ENCODE peak calls at places on chromosomes 4 and X, in seven cellular contexts. One of them, this sample, is unnamed.
A peak's percentile ranks its signal among the peaks of the same experiment; 100 is the strongest.

GRCh38 chr4:74206088-74206826 is 48.3 kb downstream of the MTHFD2L start:
- DNase-seq in ascending aorta: no peak
- DNase-seq in right lobe of liver: no peak
- DNase-seq in neural crest cell: no peak
- DNase-seq in HFFc6: no peak
- DNase-seq in fibroblast of lung: peak; percentile 97
- DNase-seq in osteoblast: no peak
- DNase-seq in this sample: no peak

GRCh38 chr4:96407651-96408342 is 567.9 kb downstream of the PDHA2 start:
- DNase-seq in fibroblast of lung: peak; percentile 8
- DNase-seq in neural crest cell: no peak
- DNase-seq in right lobe of liver: no peak
- DNase-seq in osteoblast: peak; percentile 13
- DNase-seq in HFFc6: no peak
- DNase-seq in ascending aorta: no peak
- DNase-seq in this sample: no peak

GRCh38 chrX:14497184-14497666 is 32.1 kb upstream of the GLRA2 start:
- DNase-seq in osteoblast: no peak
- DNase-seq in neural crest cell: no peak
- DNase-seq in right lobe of liver: no peak
- DNase-seq in HFFc6: no peak
- DNase-seq in ascending aorta: no peak
- DNase-seq in fibroblast of lung: no peak
- DNase-seq in this sample: no peak

GRCh38 chrX:128975716-128976115 is 547.6 kb downstream of the SMARCA1 start:
- DNase-seq in ascending aorta: no peak
- DNase-seq in osteoblast: no peak
- DNase-seq in fibroblast of lung: no peak
- DNase-seq in right lobe of liver: peak; percentile 29
- DNase-seq in HFFc6: no peak
- DNase-seq in neural crest cell: peak; percentile 74
- DNase-seq in this sample: no peak

GRCh38 chrX:27599928-27600327 is 9.8 kb downstream of the DCAF8L2 start:
- DNase-seq in ascending aorta: no peak
- DNase-seq in neural crest cell: no peak
- DNase-seq in right lobe of liver: no peak
- DNase-seq in HFFc6: no peak
- DNase-seq in fibroblast of lung: peak; percentile 37
- DNase-seq in osteoblast: no peak
- DNase-seq in this sample: no peak

GRCh38 chr4:86117781-86118302 is 242.0 kb downstream of the MAPK10 start:
- DNase-seq in neural crest cell: no peak
- DNase-seq in ascending aorta: no peak
- DNase-seq in osteoblast: peak; percentile 52
- DNase-seq in right lobe of liver: no peak
- DNase-seq in HFFc6: peak; percentile 68
- DNase-seq in fibroblast of lung: peak; percentile 100
- DNase-seq in this sample: no peak

GRCh38 chrX:131802836-131803626 is 220.1 kb upstream of the STK26 start:
- DNase-seq in osteoblast: peak; percentile 88
- DNase-seq in right lobe of liver: peak; percentile 50
- DNase-seq in neural crest cell: no peak
- DNase-seq in fibroblast of lung: peak; percentile 25
- DNase-seq in ascending aorta: peak; percentile 91
- DNase-seq in HFFc6: no peak
- DNase-seq in this sample: no peak

GRCh38 chrX:33204889-33205288 is 6.5 kb downstream of the DMD start:
- DNase-seq in fibroblast of lung: no peak
- DNase-seq in HFFc6: no peak
- DNase-seq in osteoblast: no peak
- DNase-seq in right lobe of liver: no peak
- DNase-seq in neural crest cell: no peak
- DNase-seq in ascending aorta: no peak
- DNase-seq in this sample: no peak

GRCh38 chr4:186839122-186840037 is 115.7 kb upstream of the FAT1 start:
- DNase-seq in neural crest cell: no peak
- DNase-seq in fibroblast of lung: peak; percentile 86
- DNase-seq in ascending aorta: peak; percentile 67
- DNase-seq in HFFc6: peak; percentile 73
- DNase-seq in right lobe of liver: no peak
- DNase-seq in osteoblast: peak; percentile 88
- DNase-seq in this sample: no peak

GRCh38 chrX:80282535-80282934 is 137.7 kb upstream of the TENT5D start:
- DNase-seq in osteoblast: no peak
- DNase-seq in neural crest cell: no peak
- DNase-seq in HFFc6: no peak
- DNase-seq in fibroblast of lung: no peak
- DNase-seq in ascending aorta: no peak
- DNase-seq in right lobe of liver: no peak
- DNase-seq in this sample: no peak
- TF ChIP-seq CTCF in osteoblast: peak; percentile 42
- TF ChIP-seq CTCF in neural crest cell: peak; percentile 54
- TF ChIP-seq CTCF in HFFc6: peak; percentile 72
- TF ChIP-seq CTCF in fibroblast of lung: no peak
- TF ChIP-seq CTCF in ascending aorta: peak; percentile 32
- TF ChIP-seq CTCF in right lobe of liver: peak; percentile 28
- TF ChIP-seq CTCF in this sample: peak; percentile 1

GRCh38 chrX:136272325-136272724 is 21.1 kb upstream of the MAP7D3 start:
- DNase-seq in ascending aorta: no peak
- DNase-seq in osteoblast: no peak
- DNase-seq in HFFc6: no peak
- DNase-seq in right lobe of liver: no peak
- DNase-seq in neural crest cell: no peak
- DNase-seq in fibroblast of lung: no peak
- DNase-seq in this sample: no peak
- TF ChIP-seq CTCF in ascending aorta: peak; percentile 11
- TF ChIP-seq CTCF in osteoblast: peak; percentile 22
- TF ChIP-seq CTCF in HFFc6: peak; percentile 11
- TF ChIP-seq CTCF in right lobe of liver: no peak
- TF ChIP-seq CTCF in neural crest cell: no peak
- TF ChIP-seq CTCF in fibroblast of lung: peak; percentile 13
- TF ChIP-seq CTCF in this sample: no peak

DNA sequence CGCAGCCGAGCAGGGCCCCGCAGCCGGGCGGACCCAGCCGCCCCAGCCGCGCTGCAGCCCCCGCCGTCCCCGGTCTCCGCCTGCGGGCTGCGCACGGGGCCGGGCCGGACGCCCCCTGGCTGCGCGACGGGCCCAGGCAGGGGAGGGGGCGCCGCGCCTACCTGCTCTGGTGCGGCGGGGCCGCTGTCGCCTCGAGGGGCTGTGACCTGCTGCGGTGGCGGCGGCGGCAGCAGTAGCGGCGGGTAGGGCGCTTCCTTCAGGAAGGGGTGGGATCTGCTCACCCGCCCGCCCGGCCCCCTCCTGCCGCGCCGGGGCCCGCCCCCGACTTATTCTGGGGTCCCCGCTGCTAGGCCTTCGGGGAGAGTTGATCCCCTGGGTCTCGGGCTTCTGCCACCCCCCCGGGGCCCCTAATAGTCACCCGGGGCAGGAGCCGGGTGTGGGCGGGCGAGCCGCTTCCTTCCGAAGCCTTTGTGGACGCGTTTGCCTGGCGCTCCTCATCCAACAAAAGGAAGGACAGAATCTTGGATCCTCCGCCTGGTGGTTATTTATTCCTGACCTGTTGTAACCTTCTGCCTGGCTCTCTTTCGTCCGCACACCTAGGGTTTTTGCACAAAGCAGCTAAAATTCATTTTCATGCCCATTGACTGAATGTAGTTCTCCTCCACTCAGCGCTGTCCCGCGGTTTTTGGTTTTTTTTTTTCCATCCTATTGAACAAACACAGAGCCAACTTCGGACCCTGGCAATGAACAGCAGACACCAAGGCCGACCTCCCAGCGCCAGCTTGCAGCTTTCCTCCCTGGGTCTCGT is at the start of gene TMEM150C:
- DNase-seq in fibroblast of lung: peak; percentile 17
- DNase-seq in osteoblast: peak; percentile 81
- DNase-seq in HFFc6: no peak
- DNase-seq in ascending aorta: no peak
- DNase-seq in neural crest cell: peak; percentile 35
- DNase-seq in right lobe of liver: peak; percentile 64
- DNase-seq in this sample: peak; percentile 49
- TF ChIP-seq CTCF in fibroblast of lung: no peak
- TF ChIP-seq CTCF in osteoblast: no peak
- TF ChIP-seq CTCF in HFFc6: no peak
- TF ChIP-seq CTCF in ascending aorta: no peak
- TF ChIP-seq CTCF in neural crest cell: peak; percentile 45
- TF ChIP-seq CTCF in right lobe of liver: peak; percentile 19
- TF ChIP-seq CTCF in this sample: peak; percentile 1

DNA sequence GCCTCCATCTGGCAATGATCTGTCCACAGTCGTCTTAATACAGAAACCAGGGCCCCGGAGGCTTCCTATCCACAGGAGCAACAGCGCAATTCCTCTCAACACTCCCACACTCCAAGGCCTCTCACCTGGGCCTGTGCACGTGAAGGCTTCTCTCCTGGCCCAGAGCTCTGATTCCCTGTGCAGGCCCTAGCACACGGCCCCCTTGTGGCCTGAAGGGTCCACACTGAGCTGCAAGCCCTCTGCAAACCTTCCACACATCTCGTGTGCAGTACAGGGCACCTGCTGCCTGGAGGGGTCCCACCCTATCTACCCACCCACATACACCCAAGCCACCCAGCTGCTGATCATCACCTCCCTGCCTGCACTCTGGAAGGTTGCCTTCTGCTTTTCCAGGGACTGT is 150.1 kb upstream of the NUDT10 start:
- DNase-seq in osteoblast: peak; percentile 26
- DNase-seq in fibroblast of lung: no peak
- DNase-seq in ascending aorta: no peak
- DNase-seq in neural crest cell: no peak
- DNase-seq in right lobe of liver: no peak
- DNase-seq in HFFc6: no peak
- DNase-seq in this sample: no peak
- TF ChIP-seq CTCF in osteoblast: no peak
- TF ChIP-seq CTCF in fibroblast of lung: no peak
- TF ChIP-seq CTCF in ascending aorta: no peak
- TF ChIP-seq CTCF in neural crest cell: peak; percentile 20
- TF ChIP-seq CTCF in right lobe of liver: no peak
- TF ChIP-seq CTCF in HFFc6: no peak
- TF ChIP-seq CTCF in this sample: no peak

GRCh38 chrX:152641996-152642395 is 4.3 kb downstream of the GABRQ start:
- DNase-seq in HFFc6: no peak
- DNase-seq in right lobe of liver: no peak
- DNase-seq in neural crest cell: no peak
- DNase-seq in fibroblast of lung: no peak
- DNase-seq in ascending aorta: no peak
- DNase-seq in osteoblast: peak; percentile 79
- DNase-seq in this sample: no peak
- TF ChIP-seq CTCF in HFFc6: peak; percentile 39
- TF ChIP-seq CTCF in right lobe of liver: no peak
- TF ChIP-seq CTCF in neural crest cell: no peak
- TF ChIP-seq CTCF in fibroblast of lung: no peak
- TF ChIP-seq CTCF in ascending aorta: no peak
- TF ChIP-seq CTCF in osteoblast: peak; percentile 18
- TF ChIP-seq CTCF in this sample: no peak

GRCh38 chrX:11908371-11908770 is 150.3 kb downstream of the MSL3 start:
- DNase-seq in right lobe of liver: no peak
- DNase-seq in osteoblast: no peak
- DNase-seq in ascending aorta: no peak
- DNase-seq in neural crest cell: no peak
- DNase-seq in fibroblast of lung: peak; percentile 23
- DNase-seq in HFFc6: peak; percentile 3
- DNase-seq in this sample: no peak
- TF ChIP-seq CTCF in right lobe of liver: peak; percentile 35
- TF ChIP-seq CTCF in osteoblast: peak; percentile 48
- TF ChIP-seq CTCF in ascending aorta: peak; percentile 19
- TF ChIP-seq CTCF in neural crest cell: peak; percentile 51
- TF ChIP-seq CTCF in fibroblast of lung: peak; percentile 35
- TF ChIP-seq CTCF in HFFc6: peak; percentile 67
- TF ChIP-seq CTCF in this sample: peak; percentile 46

GRCh38 chrX:125646195-125646594 is 326.5 kb downstream of the TEX13C start:
- DNase-seq in HFFc6: no peak
- DNase-seq in osteoblast: no peak
- DNase-seq in neural crest cell: no peak
- DNase-seq in right lobe of liver: no peak
- DNase-seq in fibroblast of lung: no peak
- DNase-seq in ascending aorta: no peak
- DNase-seq in this sample: no peak
- TF ChIP-seq CTCF in HFFc6: peak; percentile 18
- TF ChIP-seq CTCF in osteoblast: no peak
- TF ChIP-seq CTCF in neural crest cell: peak; percentile 53
- TF ChIP-seq CTCF in right lobe of liver: peak; percentile 23
- TF ChIP-seq CTCF in fibroblast of lung: no peak
- TF ChIP-seq CTCF in ascending aorta: no peak
- TF ChIP-seq CTCF in this sample: no peak

This sample was measured in D721Med.